ENCODE peak calls at places on chromosomes 11 and 22, in eight cellular contexts. N is HCT116, J is transverse colon, Q is upper lobe of right lung, L is left ventricle myocardium inferior, Y is Peyer's patch, M is DND-41, C is endodermal cell. Z is an unnamed sample. For H3K4me1, the result is how much of the 10 kb centered on the place peaks cover.

GRCh38 chr22:24894998-24895397 is 51.5 kb downstream of the LHFPL7 start:
- DNase-seq in N (peak), J (peak), Q (peak), L (peak), Y (no peak), M (no peak), C (no peak), Z (no peak)

GRCh38 chr11:114015117-114015516 is 40.2 kb downstream of the HTR3A start:
- DNase-seq in N (no peak), J (no peak), Q (no peak), L (no peak), Y (no peak), M (no peak), C (peak), Z (no peak)

GRCh38 chr11:106187860-106188456 is 110.5 kb downstream of the AASDHPPT start:
- DNase-seq in N (no peak), J (no peak), Q (no peak), L (no peak), Y (no peak), M (no peak), C (no peak), Z (no peak)

GRCh38 chr22:24685804-24686203 is 82.8 kb downstream of the GGT1 start:
- DNase-seq in N (no peak), J (no peak), Q (no peak), L (peak), Y (no peak), M (no peak), C (peak), Z (no peak)

GRCh38 chr11:27201454-27202302 is 161.1 kb downstream of the BBOX1 start:
- DNase-seq in N (no peak), J (peak), Q (no peak), L (peak), Y (peak), M (no peak), C (peak), Z (no peak)

GRCh38 chr11:34274712-34275398 is 83.0 kb downstream of the ABTB2 start:
- DNase-seq in N (peak), J (peak), Q (peak), L (peak), Y (peak), M (no peak), C (no peak), Z (no peak)

GRCh38 chr11:108931168-108931567 is 266.3 kb downstream of the DDX10 start:
- DNase-seq in N (no peak), J (no peak), Q (no peak), L (no peak), Y (no peak), M (no peak), C (no peak), Z (no peak)

GRCh38 chr11:112655386-112655785 is 305.8 kb upstream of the NCAM1 start:
- DNase-seq in N (no peak), J (peak), Q (no peak), L (peak), Y (peak), M (no peak), C (no peak), Z (no peak)

GRCh38 chr22:44455963-44456358 is 42.1 kb downstream of the RTL6 start:
- DNase-seq in N (no peak), J (no peak), Q (no peak), L (no peak), Y (peak), M (no peak), C (no peak), Z (no peak)

GRCh38 chr11:43458486-43458885 is 99.8 kb downstream of the TTC17 start:
- DNase-seq in N (no peak), J (no peak), Q (no peak), L (no peak), Y (no peak), M (no peak), C (no peak), Z (no peak)

GRCh38 chr11:100340416-100341323 is 346.4 kb upstream of the ARHGAP42 start:
- DNase-seq in N (no peak), J (no peak), Q (no peak), L (no peak), Y (no peak), M (no peak), C (peak), Z (no peak)

GRCh38 chr22:50017701-50018224 is 5.2 kb upstream of the IL17REL start:
- DNase-seq in N (no peak), J (peak), Q (no peak), L (no peak), Y (no peak), M (no peak), C (no peak), Z (no peak)

GRCh38 chr11:65404210-65404609 is 17.8 kb downstream of the FRMD8 start:
- DNase-seq in N (no peak), J (no peak), Q (no peak), L (no peak), Y (peak), M (no peak), C (no peak), Z (no peak)

GRCh38 chr11:91220476-91221202 is 997.8 kb upstream of the CHORDC1 start:
- DNase-seq in N (no peak), J (no peak), Q (no peak), L (no peak), Y (no peak), M (no peak), C (no peak), Z (no peak)

GRCh38 chr22:44755956-44756361 is 3.6 kb downstream of the ARHGAP8 start:
- DNase-seq in N (peak), J (peak), Q (no peak), L (no peak), Y (no peak), M (no peak), C (peak), Z (no peak)

GRCh38 chr11:107695446-107695845 is 16.4 kb downstream of the SLN start:
- DNase-seq in N (no peak), J (no peak), Q (no peak), L (no peak), Y (no peak), M (no peak), C (no peak), Z (no peak)

GRCh38 chr22:17119481-17120202 is 1.5 kb downstream of the TMEM121B start:
- DNase-seq in N (no peak), J (peak), Q (no peak), L (peak), Y (no peak), M (no peak), C (peak), Z (no peak)

GRCh38 chr11:84719935-84720577 is 907.1 kb downstream of the DLG2 start:
- DNase-seq in N (no peak), J (peak), Q (no peak), L (peak), Y (no peak), M (no peak), C (peak), Z (no peak)

GRCh38 chr22:23657712-23658111 is 25.6 kb upstream of the DRICH1 start:
- DNase-seq in N (no peak), J (no peak), Q (peak), L (no peak), Y (no peak), M (no peak), C (no peak), Z (no peak)

GRCh38 chr11:25351091-25351803 is 854.4 kb downstream of the LUZP2 start:
- DNase-seq in N (no peak), J (no peak), Q (no peak), L (no peak), Y (no peak), M (no peak), C (no peak), Z (no peak)

GRCh38 chr11:8601376-8602133 is 7.5 kb upstream of the STK33 start:
- DNase-seq in N (no peak), J (no peak), Q (no peak), L (no peak), Y (no peak), M (no peak), C (no peak), Z (no peak)

GRCh38 chr22:47168900-47169800 is 406.7 kb downstream of the TBC1D22A start:
- DNase-seq in N (no peak), J (peak), Q (peak), L (no peak), Y (no peak), M (no peak), C (peak), Z (no peak)

GRCh38 chr11:61689164-61689496 is 8.9 kb downstream of the DAGLA start:
- DNase-seq in N (no peak), J (no peak), Q (no peak), L (no peak), Y (no peak), M (no peak), C (no peak), Z (no peak)

GRCh38 chr11:353315-353857 is 15.9 kb upstream of the B4GALNT4 start:
- DNase-seq in N (no peak), J (peak), Q (peak), L (peak), Y (no peak), M (no peak), C (peak), Z (no peak)

GRCh38 chr11:5618807-5619206 is 6.0 kb upstream of the TRIM34 start:
- DNase-seq in N (no peak), J (no peak), Q (no peak), L (no peak), Y (no peak), M (no peak), C (no peak), Z (no peak)

GRCh38 chr11:66050581-66051231 is 1.5 kb upstream of the SF3B2 start:
- DNase-seq in N (no peak), J (no peak), Q (no peak), L (no peak), Y (peak), M (no peak), C (peak), Z (no peak)

GRCh38 chr11:78339483-78339882 is 78.1 kb downstream of the GAB2 start:
- DNase-seq in N (no peak), J (no peak), Q (no peak), L (no peak), Y (no peak), M (no peak), C (no peak), Z (no peak)

GRCh38 chr11:15490535-15490934 is 375.8 kb downstream of the INSC start:
- DNase-seq in N (no peak), J (no peak), Q (no peak), L (no peak), Y (no peak), M (no peak), C (no peak), Z (no peak)

GRCh38 chr11:120316880-120317688 is 8.0 kb upstream of the TLCD5 start:
- DNase-seq in N (no peak), J (peak), Q (peak), L (peak), Y (no peak), M (no peak), C (peak), Z (no peak)

GRCh38 chr11:61270354-61271070 is 24.6 kb downstream of the VWCE start:
- DNase-seq in N (no peak), J (no peak), Q (no peak), L (no peak), Y (no peak), M (no peak), C (no peak), Z (no peak)

GRCh38 chr22:38503021-38503420 is 3.1 kb downstream of the DDX17 start:
- DNase-seq in N (no peak), J (no peak), Q (no peak), L (no peak), Y (no peak), M (no peak), C (no peak), Z (no peak)

GRCh38 chr22:38497869-38498268 is 8.2 kb downstream of the DDX17 start:
- DNase-seq in N (no peak), J (no peak), Q (no peak), L (no peak), Y (no peak), M (no peak), C (no peak), Z (no peak)

GRCh38 chr22:38505595-38506117 is 455 bp downstream of the DDX17 start:
- DNase-seq in N (no peak), J (peak), Q (peak), L (peak), Y (peak), M (peak), C (no peak), Z (no peak)

GRCh38 chr22:38504731-38505594 is 1.1 kb downstream of the DDX17 start:
- DNase-seq in N (no peak), J (peak), Q (peak), L (peak), Y (peak), M (peak), C (peak), Z (peak)

DNA sequence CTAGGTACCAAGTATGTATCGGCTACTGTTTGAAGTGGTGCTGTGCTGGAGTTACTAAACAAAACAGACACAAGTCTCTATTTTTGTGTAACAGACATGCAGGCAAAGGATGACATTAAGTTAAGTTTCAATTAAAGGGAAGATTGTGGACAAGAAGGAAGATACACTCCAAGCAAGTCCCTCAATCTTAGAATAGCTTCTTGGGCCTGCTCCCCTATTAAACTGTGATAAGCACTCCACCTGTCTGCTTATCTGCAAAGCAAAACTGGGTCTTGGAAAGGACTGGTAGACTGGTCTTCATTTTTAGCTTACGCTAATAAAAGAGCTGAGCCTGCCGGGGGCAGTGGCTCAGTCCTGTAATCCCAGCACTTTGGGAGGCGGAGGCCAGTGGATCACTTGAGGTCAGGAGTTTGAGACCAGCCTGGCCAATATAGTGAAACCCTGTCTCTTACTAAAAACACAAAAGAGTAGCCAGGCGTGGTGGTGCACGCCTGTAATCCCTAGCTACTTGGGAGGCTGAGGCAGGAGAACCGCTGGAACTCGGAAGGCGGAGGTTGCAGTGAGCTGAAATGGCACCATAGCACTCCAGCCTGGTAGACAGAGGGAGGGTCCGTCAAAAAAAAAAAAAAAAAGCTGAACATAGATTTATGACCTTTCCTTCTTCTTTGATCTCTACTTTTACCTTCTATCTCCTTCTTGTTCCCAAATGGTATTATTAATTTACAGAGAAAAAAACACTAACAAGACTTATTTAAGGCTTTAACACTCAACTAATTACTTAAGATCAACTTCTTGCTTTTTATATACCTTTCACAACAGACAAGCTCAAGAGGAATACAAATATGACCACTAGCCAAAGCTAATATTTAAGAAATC is 4.1 kb downstream of the DDX17 start:
- DNase-seq in N (no peak), J (no peak), Q (no peak), L (no peak), Y (no peak), M (no peak), C (no peak), Z (no peak)
- H3K27ac ChIP-seq in N (no peak), J (no peak), Q (no peak), L (peak), Y (no peak), M (no peak), C (no peak), Z (peak)

GRCh38 chr11:72740562-72741428 is 11.4 kb downstream of the ARAP1 start:
- DNase-seq in N (no peak), J (peak), Q (no peak), L (no peak), Y (no peak), M (no peak), C (peak), Z (no peak)

GRCh38 chr11:72742522-72743320 is 9.5 kb downstream of the ARAP1 start:
- DNase-seq in N (no peak), J (no peak), Q (no peak), L (no peak), Y (no peak), M (no peak), C (no peak), Z (no peak)

GRCh38 chr11:72740060-72740424 is 12.2 kb downstream of the ARAP1 start:
- DNase-seq in N (no peak), J (no peak), Q (no peak), L (peak), Y (no peak), M (no peak), C (no peak), Z (no peak)

GRCh38 chr11:72741849-72742521 is 10.2 kb downstream of the ARAP1 start:
- DNase-seq in N (no peak), J (no peak), Q (no peak), L (no peak), Y (no peak), M (no peak), C (no peak), Z (no peak)

DNA sequence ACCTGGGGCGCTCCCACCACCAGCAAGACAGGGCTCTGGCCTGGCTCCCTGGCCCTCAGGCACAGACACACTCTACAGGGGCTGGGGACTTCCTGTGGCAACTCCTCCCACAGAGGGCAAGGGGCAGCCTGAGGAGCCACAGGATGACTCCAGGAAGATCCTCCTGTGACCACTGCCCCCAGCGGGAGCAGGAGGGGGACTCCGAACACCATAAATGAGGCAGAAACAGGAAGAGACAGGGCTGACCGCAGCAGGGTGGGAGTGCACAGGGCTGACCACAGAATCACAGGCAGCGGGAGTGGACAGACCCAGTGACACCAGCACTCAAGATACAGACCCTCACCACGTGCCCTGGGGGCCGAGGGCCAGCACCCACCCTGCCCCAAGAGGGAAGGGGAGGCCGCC is 10.8 kb downstream of the ARAP1 start:
- DNase-seq in N (no peak), J (peak), Q (peak), L (peak), Y (peak), M (no peak), C (no peak), Z (no peak)
- H3K4me1 ChIP-seq in N (under half), J (half or more), Q (half or more), L (under half), Y (half or more), M (under half), C (under half), Z (half or more)

GRCh38 chr11:75916882-75917281 is 101.9 kb downstream of the UVRAG start:
- DNase-seq in N (no peak), J (no peak), Q (no peak), L (no peak), Y (no peak), M (no peak), C (no peak), Z (no peak)
- H3K4me3 ChIP-seq in N (no peak), J (no peak), Q (no peak), L (no peak), Y (no peak), M (no peak), C (no peak), Z (no peak)

GRCh38 chr11:124313849-124314248 is at the start of gene OR8D1:
- DNase-seq in N (no peak), J (no peak), Q (no peak), L (no peak), Y (no peak), M (no peak), C (no peak), Z (no peak)
- H3K27ac ChIP-seq in N (no peak), J (no peak), Q (no peak), L (no peak), Y (no peak), M (no peak), C (no peak), Z (no peak)

GRCh38 chr11:130830563-130830950 is 85.7 kb downstream of the SNX19 start:
- DNase-seq in N (no peak), J (no peak), Q (no peak), L (peak), Y (no peak), M (no peak), C (no peak), Z (no peak)
- H3K4me1 ChIP-seq in N (under half), J (under half), Q (under half), L (half or more), Y (under half), M (under half), C (under half), Z (under half)

GRCh38 chr11:7487360-7487759 is 2.1 kb downstream of the OLFML1 start:
- DNase-seq in N (no peak), J (no peak), Q (no peak), L (no peak), Y (no peak), M (no peak), C (no peak), Z (no peak)

GRCh38 chr11:7485854-7486425 is 634 bp downstream of the OLFML1 start:
- DNase-seq in N (no peak), J (no peak), Q (no peak), L (no peak), Y (no peak), M (no peak), C (no peak), Z (no peak)

GRCh38 chr11:7488681-7489080 is 3.4 kb downstream of the OLFML1 start:
- DNase-seq in N (no peak), J (no peak), Q (no peak), L (no peak), Y (no peak), M (no peak), C (no peak), Z (no peak)

GRCh38 chr11:7485136-7485853 is at the start of gene OLFML1:
- DNase-seq in N (no peak), J (no peak), Q (no peak), L (peak), Y (no peak), M (no peak), C (peak), Z (no peak)

DNA sequence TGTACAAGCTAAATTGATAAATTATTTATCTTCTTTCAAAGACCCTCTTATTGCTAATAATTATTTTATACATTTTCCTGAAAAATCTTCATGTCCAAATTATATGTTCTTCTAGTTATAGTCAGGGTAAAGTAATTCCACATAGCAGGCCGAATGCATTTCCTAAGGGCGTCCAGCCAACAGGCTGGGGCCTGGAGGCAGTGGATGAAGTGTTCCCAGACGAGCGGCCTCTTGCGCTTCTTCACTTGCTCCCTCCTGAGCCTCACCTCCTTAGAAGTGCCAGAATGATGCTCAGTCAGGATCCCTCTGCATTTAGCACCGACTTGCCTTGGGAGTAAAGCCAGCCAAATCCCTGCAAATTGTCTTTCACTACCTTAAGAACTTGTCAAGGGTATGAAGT is 1.4 kb downstream of the OLFML1 start:
- DNase-seq in N (no peak), J (no peak), Q (no peak), L (no peak), Y (no peak), M (no peak), C (no peak), Z (no peak)
- H3K4me3 ChIP-seq in N (no peak), J (no peak), Q (peak), L (peak), Y (no peak), M (no peak), C (no peak), Z (no peak)